ENCODE peak calls at places on chromosome 16, in six cellular contexts. V is mesendoderm, N is H1, G is IMR-90, M is H9, K is mesenchymal stem cell. W is an unnamed sample.

GRCh38 chr16:86363836-86364618 is 146.3 kb upstream of the FOXF1 start:
- DNase-seq in V (no peak), N (no peak), G (no peak), M (no peak), K (peak), W (no peak)

GRCh38 chr16:8519179-8519578 is 71.1 kb downstream of the TMEM114 start:
- DNase-seq in V (no peak), N (no peak), G (no peak), M (no peak), K (no peak), W (no peak)

GRCh38 chr16:68233085-68233834 is 2.7 kb downstream of the ESRP2 start:
- DNase-seq in V (no peak), N (no peak), G (no peak), M (no peak), K (no peak), W (no peak)

GRCh38 chr16:51243836-51244483 is 92.9 kb upstream of the SALL1 start:
- DNase-seq in V (peak), N (no peak), G (peak), M (no peak), K (peak), W (no peak)

GRCh38 chr16:21603920-21604319 is 4.5 kb downstream of the METTL9 start:
- DNase-seq in V (no peak), N (no peak), G (peak), M (no peak), K (peak), W (no peak)

GRCh38 chr16:2371421-2371820 is 30.9 kb upstream of the ABCA3 start:
- DNase-seq in V (no peak), N (no peak), G (no peak), M (no peak), K (no peak), W (no peak)

GRCh38 chr16:27485126-27485525 is 64.6 kb downstream of the GTF3C1 start:
- DNase-seq in V (no peak), N (no peak), G (no peak), M (no peak), K (no peak), W (no peak)

GRCh38 chr16:70635356-70636016 is 10.9 kb upstream of the IL34 start:
- DNase-seq in V (no peak), N (no peak), G (peak), M (no peak), K (peak), W (peak)

GRCh38 chr16:19242186-19242585 is 43.3 kb upstream of the CLEC19A start:
- DNase-seq in V (no peak), N (no peak), G (no peak), M (no peak), K (no peak), W (no peak)

GRCh38 chr16:56259425-56259779 is 68.1 kb downstream of the GNAO1 start:
- DNase-seq in V (no peak), N (no peak), G (no peak), M (no peak), K (no peak), W (no peak)

GRCh38 chr16:46638947-46639925 is 18.1 kb upstream of the SHCBP1 start:
- DNase-seq in V (no peak), N (no peak), G (peak), M (no peak), K (peak), W (no peak)

GRCh38 chr16:51040637-51041036 is 110.4 kb downstream of the SALL1 start:
- DNase-seq in V (no peak), N (no peak), G (no peak), M (no peak), K (no peak), W (no peak)

GRCh38 chr16:87464691-87465300 is 28.0 kb downstream of the ZCCHC14 start:
- DNase-seq in V (no peak), N (no peak), G (peak), M (no peak), K (peak), W (no peak)

GRCh38 chr16:19389246-19389645 is 28.4 kb upstream of the TMC5 start:
- DNase-seq in V (peak), N (no peak), G (no peak), M (peak), K (no peak), W (peak)

GRCh38 chr16:84479716-84480450 is 24.6 kb downstream of the MEAK7 start:
- DNase-seq in V (no peak), N (no peak), G (no peak), M (no peak), K (no peak), W (no peak)

GRCh38 chr16:67025151-67025550 is 3.8 kb upstream of the CBFB start:
- DNase-seq in V (no peak), N (no peak), G (no peak), M (no peak), K (no peak), W (no peak)

GRCh38 chr16:85211247-85211910 is 99.1 kb upstream of the CIBAR2 start:
- DNase-seq in V (no peak), N (no peak), G (no peak), M (no peak), K (peak), W (no peak)

GRCh38 chr16:70454221-70455034 is at the start of gene FCSK:
- DNase-seq in V (peak), N (no peak), G (peak), M (peak), K (peak), W (peak)

GRCh38 chr16:53043462-53043861 is 9.2 kb downstream of the CHD9NB start:
- DNase-seq in V (peak), N (no peak), G (no peak), M (no peak), K (no peak), W (no peak)
- H2BK15ac ChIP-seq in V (peak), N (no peak), G (no peak), M (no peak), K (no peak), W (no peak)

GRCh38 chr16:76292218-76292617 is 15.0 kb downstream of the CNTNAP4 start:
- DNase-seq in V (no peak), N (no peak), G (no peak), M (no peak), K (no peak), W (no peak)

DNA sequence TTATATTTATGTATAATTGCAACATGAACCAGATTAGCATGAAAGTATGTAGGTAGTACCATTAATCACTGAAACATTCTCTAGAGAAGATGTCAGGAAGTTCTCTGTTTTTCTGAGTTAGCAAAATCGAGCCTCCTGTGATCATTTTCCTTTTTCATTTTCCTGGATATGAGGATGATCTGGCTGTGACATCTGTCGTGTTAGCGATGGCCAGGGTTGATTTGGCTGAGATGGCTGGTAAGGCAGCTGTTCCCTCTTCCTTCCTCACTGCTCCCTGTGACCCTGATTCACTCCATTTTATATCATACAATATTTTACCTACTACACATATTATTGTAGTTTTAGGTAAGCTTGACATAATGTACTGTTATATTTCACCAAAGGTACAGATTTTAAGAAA is 10.3 kb downstream of the CNTNAP4 start:
- DNase-seq in V (no peak), N (no peak), G (no peak), M (no peak), K (no peak), W (no peak)
- H2BK15ac ChIP-seq in V (no peak), N (no peak), G (no peak), M (no peak), K (no peak), W (no peak)

DNA sequence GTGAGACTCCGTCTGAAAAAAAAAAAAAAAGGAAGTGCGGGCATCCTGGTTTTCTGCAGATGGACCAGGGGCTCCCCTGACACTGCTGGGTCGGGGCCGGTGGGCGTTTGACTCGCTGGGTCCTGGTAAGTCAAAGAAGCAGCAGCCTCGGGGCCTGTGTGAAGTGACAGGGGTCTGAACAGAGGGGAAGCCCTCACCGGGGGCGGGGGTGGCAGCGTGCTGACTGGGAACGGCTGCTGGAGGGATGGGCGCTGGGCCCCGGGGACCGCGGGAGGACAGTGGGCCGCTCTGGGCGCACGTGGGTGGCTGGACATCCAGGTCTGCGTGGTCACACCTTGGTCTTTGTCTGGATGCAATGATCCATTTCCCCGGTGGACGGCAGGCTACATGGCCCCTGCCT is 8.2 kb downstream of the GALNS start:
- DNase-seq in V (no peak), N (no peak), G (no peak), M (no peak), K (no peak), W (no peak)
- H2BK15ac ChIP-seq in V (no peak), N (no peak), G (no peak), M (no peak), K (no peak), W (no peak)

GRCh38 chr16:72012607-72013006 is 4.1 kb downstream of the DHODH start:
- DNase-seq in V (peak), N (no peak), G (no peak), M (no peak), K (no peak), W (no peak)

GRCh38 chr16:72015124-72015523 is 6.6 kb downstream of the DHODH start:
- DNase-seq in V (no peak), N (no peak), G (no peak), M (no peak), K (no peak), W (no peak)

GRCh38 chr16:72013389-72013788 is 4.8 kb downstream of the DHODH start:
- DNase-seq in V (no peak), N (no peak), G (peak), M (no peak), K (no peak), W (no peak)

GRCh38 chr16:72014675-72015074 is 6.1 kb downstream of the DHODH start:
- DNase-seq in V (no peak), N (no peak), G (no peak), M (no peak), K (no peak), W (no peak)

GRCh38 chr16:72013888-72014538 is 5.5 kb downstream of the DHODH start:
- DNase-seq in V (peak), N (no peak), G (no peak), M (no peak), K (no peak), W (no peak)
- H2BK15ac ChIP-seq in V (no peak), N (no peak), G (no peak), M (no peak), K (no peak), W (no peak)